ENCODE peak calls at places on chromosome 3, in seven cellular contexts. J is fibroblast of mammary gland, S is Calu3, P is PC-9, A is AG10803, K is astrocyte of the spinal cord, Y is tibial artery. H is an unnamed sample.

GRCh38 chr3:97658670-97659285 is 105.8 kb upstream of the ARL6 start:
- DNase-seq in J (peak; percentile 20), S (peak; percentile 8), P (no peak), A (peak; percentile 7), K (peak; percentile 19), Y (no peak), H (peak; percentile 12)

GRCh38 chr3:129238945-129239705 is 10.3 kb upstream of the COPG1 start:
- DNase-seq in J (peak; percentile 73), S (no peak), P (peak; percentile 79), A (peak; percentile 79), K (no peak), Y (no peak), H (peak; percentile 82)

GRCh38 chr3:168295027-168295426 is 199.3 kb upstream of the GOLIM4 start:
- DNase-seq in J (no peak), S (no peak), P (no peak), A (no peak), K (no peak), Y (no peak), H (no peak)

GRCh38 chr3:134074001-134074789 is 44.5 kb upstream of the SLCO2A1 start:
- DNase-seq in J (no peak), S (no peak), P (no peak), A (no peak), K (no peak), Y (no peak), H (no peak)

GRCh38 chr3:42764115-42764514 is 8.9 kb downstream of the CCDC13 start:
- DNase-seq in J (no peak), S (no peak), P (peak; percentile 51), A (no peak), K (no peak), Y (no peak), H (no peak)

GRCh38 chr3:129121016-129121791 is 400 bp downstream of the RAB43 start:
- DNase-seq in J (peak; percentile 19), S (no peak), P (no peak), A (no peak), K (peak; percentile 37), Y (no peak), H (peak; percentile 39)

GRCh38 chr3:2967851-2968250 is 142.3 kb downstream of the IL5RA start:
- DNase-seq in J (no peak), S (no peak), P (no peak), A (no peak), K (no peak), Y (no peak), H (no peak)

GRCh38 chr3:196198081-196198675 is 13.0 kb downstream of the ZDHHC19 start:
- DNase-seq in J (no peak), S (no peak), P (peak; percentile 28), A (no peak), K (no peak), Y (no peak), H (no peak)

GRCh38 chr3:179663093-179663492 is 10.3 kb downstream of the USP13 start:
- DNase-seq in J (no peak), S (no peak), P (no peak), A (no peak), K (no peak), Y (no peak), H (no peak)

GRCh38 chr3:179670311-179670710 is 17.5 kb downstream of the USP13 start:
- DNase-seq in J (no peak), S (no peak), P (no peak), A (no peak), K (no peak), Y (no peak), H (no peak)

GRCh38 chr3:179668429-179668828 is 15.6 kb downstream of the USP13 start:
- DNase-seq in J (no peak), S (no peak), P (no peak), A (no peak), K (no peak), Y (no peak), H (no peak)

GRCh38 chr3:179666030-179666429 is 13.2 kb downstream of the USP13 start:
- DNase-seq in J (no peak), S (no peak), P (no peak), A (no peak), K (no peak), Y (no peak), H (no peak)

GRCh38 chr3:179666436-179667035 is 13.7 kb downstream of the USP13 start:
- DNase-seq in J (no peak), S (no peak), P (no peak), A (peak; percentile 31), K (peak; percentile 36), Y (peak; percentile 68), H (no peak)
- TF ChIP-seq CTCF in J (no peak), S (no peak), P (no peak), A (no peak), K (peak; percentile 17), Y (no peak), H (no peak)

DNA sequence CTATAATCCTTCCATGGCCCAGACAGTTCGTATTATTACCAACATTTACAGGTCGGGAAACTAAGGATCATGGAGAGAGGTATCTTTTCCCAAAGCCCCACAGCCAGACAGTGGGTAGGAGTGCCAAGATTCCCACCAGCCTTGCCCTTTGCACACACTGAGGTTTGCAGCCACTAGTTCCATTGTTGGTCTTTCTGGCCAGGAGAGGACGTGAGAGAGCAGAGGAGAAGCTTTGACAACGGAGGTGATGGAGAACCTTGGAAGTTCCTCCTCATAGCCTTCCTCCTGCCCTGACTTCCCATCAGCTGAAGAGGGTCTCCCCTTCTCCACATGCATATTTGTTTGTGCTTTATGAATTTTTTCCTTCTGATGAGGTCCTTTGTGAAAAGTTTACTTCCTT is 50.5 kb upstream of the PLCL2 start:
- DNase-seq in J (no peak), S (no peak), P (no peak), A (no peak), K (no peak), Y (no peak), H (no peak)
- TF ChIP-seq CTCF in J (no peak), S (no peak), P (no peak), A (no peak), K (no peak), Y (no peak), H (no peak)

GRCh38 chr3:49673131-49673714 is 928 bp upstream of the APEH start:
- DNase-seq in J (no peak), S (no peak), P (peak; percentile 64), A (no peak), K (no peak), Y (no peak), H (no peak)

GRCh38 chr3:49670940-49671290 is 3.2 kb upstream of the APEH start:
- DNase-seq in J (no peak), S (no peak), P (no peak), A (no peak), K (no peak), Y (no peak), H (no peak)

GRCh38 chr3:49669352-49669751 is 4.8 kb upstream of the APEH start:
- DNase-seq in J (no peak), S (no peak), P (no peak), A (no peak), K (no peak), Y (no peak), H (no peak)

GRCh38 chr3:49673715-49674490 is at the start of gene APEH:
- DNase-seq in J (peak; percentile 95), S (peak; percentile 99), P (peak; percentile 93), A (peak; percentile 97), K (peak; percentile 98), Y (peak; percentile 96), H (peak; percentile 98)

DNA sequence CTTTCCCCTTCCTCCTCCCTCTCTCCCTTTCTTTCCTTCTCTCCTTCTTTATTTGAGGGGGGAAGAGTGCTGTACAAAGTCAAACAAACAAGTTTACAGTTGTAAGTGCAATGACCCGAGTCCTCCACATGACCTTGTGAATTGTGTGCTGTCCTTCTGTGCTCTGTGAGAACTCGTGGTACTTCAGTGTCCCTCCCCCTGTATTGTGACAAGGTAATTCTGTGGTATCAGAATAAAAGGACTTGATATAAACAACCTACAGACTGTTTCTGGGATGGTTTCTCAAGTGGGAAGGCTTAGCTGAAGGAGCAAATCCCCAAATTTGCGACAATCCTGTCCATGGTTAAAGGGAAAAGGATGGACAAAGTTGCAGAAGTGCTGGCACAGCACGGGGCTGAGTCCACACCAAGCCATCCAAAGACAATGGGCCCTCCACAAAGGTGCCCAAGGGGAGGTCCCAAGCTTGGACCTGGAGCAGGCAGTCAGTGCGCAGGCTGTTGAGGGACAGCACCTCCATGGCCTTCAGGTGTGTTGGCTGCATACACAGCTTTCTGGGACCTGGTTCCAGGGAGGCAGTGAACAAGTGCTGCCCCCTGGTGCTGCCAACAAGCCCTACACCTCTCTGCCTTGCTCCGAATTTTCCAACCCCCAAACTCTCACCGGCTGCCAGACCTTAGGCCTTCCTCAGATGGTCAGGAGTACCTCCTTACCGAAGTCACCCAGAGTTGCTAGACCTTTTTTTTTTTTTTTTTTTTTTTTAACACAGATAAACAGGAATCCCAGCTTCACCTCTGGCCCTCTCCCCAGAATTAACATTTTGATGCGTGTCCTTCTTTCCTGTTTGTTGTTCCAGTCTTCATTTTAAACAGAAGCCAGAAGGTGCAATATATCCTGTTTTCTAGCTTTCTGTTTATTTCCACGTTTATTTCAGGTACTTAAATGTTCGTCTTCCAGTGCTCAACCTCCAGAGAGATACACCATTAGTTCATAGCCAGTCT is 2.6 kb upstream of the APEH start:
- DNase-seq in J (peak; percentile 61), S (peak; percentile 84), P (peak; percentile 60), A (peak; percentile 51), K (peak; percentile 57), Y (no peak), H (peak; percentile 70)
- TF ChIP-seq CTCF in J (peak; percentile 92), S (peak; percentile 78), P (peak; percentile 83), A (peak; percentile 84), K (peak; percentile 92), Y (peak; percentile 79), H (peak; percentile 86)

GRCh38 chr3:84959470-84960380 is 936 bp downstream of the CADM2 start:
- DNase-seq in J (no peak), S (no peak), P (no peak), A (no peak), K (no peak), Y (no peak), H (no peak)

GRCh38 chr3:84960581-84960980 is 1.8 kb downstream of the CADM2 start:
- DNase-seq in J (no peak), S (no peak), P (no peak), A (no peak), K (no peak), Y (no peak), H (no peak)

GRCh38 chr3:84961492-84962255 is 2.9 kb downstream of the CADM2 start:
- DNase-seq in J (no peak), S (no peak), P (no peak), A (no peak), K (no peak), Y (no peak), H (no peak)

GRCh38 chr3:84960994-84961393 is 2.2 kb downstream of the CADM2 start:
- DNase-seq in J (no peak), S (no peak), P (no peak), A (no peak), K (no peak), Y (no peak), H (no peak)

DNA sequence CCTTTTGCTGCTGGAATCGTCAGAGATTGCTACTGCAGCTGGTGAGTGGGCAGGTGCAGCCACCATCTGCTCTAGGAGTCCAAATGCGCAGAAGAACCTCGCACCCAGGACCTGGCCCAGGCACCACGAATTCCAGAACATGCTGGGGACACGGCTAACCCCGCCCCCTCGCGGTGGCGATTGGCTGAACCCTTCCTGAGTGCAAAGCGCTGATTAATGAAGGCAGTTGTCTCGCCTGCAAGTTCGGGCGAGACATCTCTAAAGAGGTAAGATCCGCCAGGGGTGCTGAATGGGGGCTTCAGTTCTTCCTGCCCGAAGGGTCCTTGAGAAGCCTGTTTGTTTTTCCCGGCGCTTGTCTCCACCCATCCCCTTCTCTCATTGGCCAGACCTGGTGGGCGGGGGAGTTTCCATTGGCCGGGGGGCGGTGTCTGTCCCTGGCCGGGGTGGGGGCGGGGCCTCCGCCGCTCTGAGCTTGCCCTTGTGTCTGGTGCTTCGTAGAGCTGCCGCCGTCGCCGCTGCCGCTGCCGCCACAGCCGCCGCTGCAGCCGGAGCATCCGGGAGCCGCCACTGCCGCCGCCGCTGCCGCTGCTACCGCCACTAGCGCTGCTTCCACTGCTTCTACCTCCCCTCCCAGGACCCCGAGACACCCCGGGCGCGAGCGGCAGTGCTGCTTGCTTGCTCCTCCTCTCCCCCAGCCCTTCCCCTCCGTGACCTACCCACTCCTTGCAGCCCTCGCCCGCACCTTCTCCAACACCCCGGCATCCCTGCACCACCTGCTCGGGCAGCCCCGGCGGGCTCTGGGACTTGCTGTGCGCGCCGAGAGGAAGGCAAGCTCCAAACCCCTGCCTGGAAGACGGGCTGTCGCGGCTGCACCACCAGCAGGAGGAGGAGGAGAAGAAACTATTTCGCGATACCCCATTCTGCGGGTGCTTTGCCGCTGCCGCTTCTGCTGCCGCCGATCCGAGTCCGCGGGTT is at the start of gene CADM2:
- DNase-seq in J (peak; percentile 52), S (peak; percentile 90), P (peak; percentile 71), A (peak; percentile 75), K (peak; percentile 86), Y (peak; percentile 93), H (peak; percentile 70)
- TF ChIP-seq CTCF in J (no peak), S (peak; percentile 38), P (peak; percentile 64), A (peak; percentile 25), K (peak; percentile 24), Y (no peak), H (peak; percentile 3)

H was measured in cardiac fibroblast.